ENCODE peak calls at places on chromosomes 6 and 20, in seven cellular contexts. U is RWPE2; Y is HEK293T; I is A549; W is vagina; M is activated CD4-positive, alpha-beta T cell treated with anti-CD3 and anti-CD28 coated beads, Interleukin-2, amount 10 ng/mL, durations not matched to agents 7 days and 5 days; G is DMS 273 treated with DMSO at 0.1 percent for 48 hours. P is an unnamed sample.

GRCh38 chr6:38909020-38909730 is 139.4 kb upstream of the GLP1R start:
- DNase-seq in U (no peak), Y (peak), I (no peak), W (no peak), M (no peak), G (no peak), P (no peak)

GRCh38 chr20:34268851-34269668 is 27.8 kb downstream of the ASIP start:
- DNase-seq in U (no peak), Y (no peak), I (no peak), W (no peak), M (peak), G (no peak), P (peak)

GRCh38 chr20:45049904-45050471 is 50.9 kb downstream of the KCNS1 start:
- DNase-seq in U (no peak), Y (no peak), I (no peak), W (no peak), M (peak), G (no peak), P (peak)

GRCh38 chr6:53929340-53930120 is 134.7 kb downstream of the LRRC1 start:
- DNase-seq in U (no peak), Y (no peak), I (no peak), W (no peak), M (no peak), G (no peak), P (no peak)

GRCh38 chr6:37653933-37654565 is 43.6 kb downstream of the MDGA1 start:
- DNase-seq in U (no peak), Y (peak), I (peak), W (no peak), M (peak), G (no peak), P (no peak)

GRCh38 chr6:131764350-131764749 is 43.5 kb upstream of the ENPP1 start:
- DNase-seq in U (no peak), Y (no peak), I (no peak), W (no peak), M (no peak), G (no peak), P (no peak)

GRCh38 chr6:170278743-170279094 is 12.2 kb downstream of the DLL1 start:
- DNase-seq in U (no peak), Y (no peak), I (no peak), W (no peak), M (no peak), G (no peak), P (no peak)

GRCh38 chr6:42251911-42252637 is 34.4 kb upstream of the MRPS10 start:
- DNase-seq in U (no peak), Y (no peak), I (no peak), W (no peak), M (no peak), G (no peak), P (no peak)

GRCh38 chr6:29553268-29554057 is 6.1 kb downstream of the UBD start:
- DNase-seq in U (no peak), Y (peak), I (peak), W (no peak), M (peak), G (no peak), P (no peak)

GRCh38 chr20:11204926-11205768 is 531.3 kb upstream of the JAG1 start:
- DNase-seq in U (no peak), Y (peak), I (peak), W (no peak), M (peak), G (no peak), P (peak)

GRCh38 chr6:144519429-144519828 is 234.3 kb downstream of the UTRN start:
- DNase-seq in U (no peak), Y (no peak), I (no peak), W (no peak), M (no peak), G (no peak), P (no peak)